ENCODE peak calls at places on chromosomes 16 and 17, in four cellular contexts. N, K, E and I are unnamed samples. For H3K4me1, the result is how much of the 10 kb centered on the place peaks cover.

GRCh38 chr17:34059423-34060220 is 195.5 kb upstream of the CCL2 start:
- DNase-seq in N (no peak), E (no peak), K (no peak), I (no peak)

GRCh38 chr16:48011466-48011865 is 144.3 kb downstream of the ABCC12 start:
- DNase-seq in K (no peak), E (no peak), N (no peak), I (no peak)

GRCh38 chr17:79796570-79797491 is at the start of gene CBX8:
- DNase-seq in E (peak), K (peak), N (peak), I (peak)

GRCh38 chr16:27700596-27700995 is 150.7 kb downstream of the KATNIP start:
- DNase-seq in E (no peak), N (no peak), K (no peak), I (no peak)

GRCh38 chr17:32833076-32833475 is 43.8 kb downstream of the MYO1D start:
- DNase-seq in E (no peak), K (no peak), N (no peak), I (no peak)

GRCh38 chr17:17994271-17994670 is 21.6 kb downstream of the DRC3 start:
- DNase-seq in K (peak), E (no peak), N (no peak), I (no peak)

GRCh38 chr16:78799429-78799828 is 700.0 kb downstream of the WWOX start:
- DNase-seq in N (no peak), K (no peak), E (no peak), I (no peak)

GRCh38 chr16:11297492-11298142 is 16.5 kb upstream of the PRM1 start:
- DNase-seq in E (peak), N (peak), K (peak), I (peak)

GRCh38 chr16:87834668-87835473 is 34.4 kb downstream of the SLC7A5 start:
- DNase-seq in E (no peak), K (no peak), N (no peak), I (peak)

GRCh38 chr16:79360267-79360666 is 240.3 kb downstream of the MAF start:
- DNase-seq in E (no peak), N (no peak), K (no peak), I (no peak)

GRCh38 chr16:3838600-3839401 is 41.7 kb downstream of the CREBBP start:
- DNase-seq in E (no peak), N (no peak), K (no peak), I (no peak)

GRCh38 chr17:57142925-57143324 is 57.9 kb downstream of the AKAP1 start:
- DNase-seq in E (peak), N (no peak), K (no peak), I (peak)

GRCh38 chr17:49830605-49831004 is 17.3 kb downstream of the TAC4 start:
- DNase-seq in E (no peak), N (no peak), K (no peak), I (no peak)

GRCh38 chr16:89330177-89330856 is 112.8 kb downstream of the ZNF778 start:
- DNase-seq in K (no peak), N (no peak), E (peak), I (no peak)

GRCh38 chr17:67156269-67157199 is 88.5 kb downstream of the HELZ start:
- DNase-seq in E (no peak), K (no peak), N (no peak), I (no peak)

GRCh38 chr17:37702605-37703004 is 42.3 kb downstream of the HNF1B start:
- DNase-seq in K (no peak), E (no peak), N (no peak), I (peak)

GRCh38 chr17:52995127-52995526 is 827.6 kb upstream of the KIF2B start:
- DNase-seq in N (no peak), E (no peak), K (no peak), I (no peak)

GRCh38 chr17:37706446-37706845 is 38.4 kb downstream of the HNF1B start:
- DNase-seq in K (no peak), E (no peak), N (no peak), I (no peak)

GRCh38 chr16:66426112-66427035 is 721 bp upstream of the BEAN1 start:
- DNase-seq in K (no peak), N (no peak), E (no peak), I (no peak)

GRCh38 chr17:75978938-75979704 is at the start of the genes ACOX1 and TEN1:
- DNase-seq in N (peak), K (peak), E (peak), I (peak)
- H3K4me1 ChIP-seq in N (under half), K (half or more), E (under half), I (under half)

GRCh38 chr17:78707016-78707415 is 75.1 kb downstream of the CYTH1 start:
- DNase-seq in N (no peak), E (no peak), K (no peak), I (no peak)
- H3K4me3 ChIP-seq in N (no peak), E (no peak), K (peak), I (no peak)

DNA sequence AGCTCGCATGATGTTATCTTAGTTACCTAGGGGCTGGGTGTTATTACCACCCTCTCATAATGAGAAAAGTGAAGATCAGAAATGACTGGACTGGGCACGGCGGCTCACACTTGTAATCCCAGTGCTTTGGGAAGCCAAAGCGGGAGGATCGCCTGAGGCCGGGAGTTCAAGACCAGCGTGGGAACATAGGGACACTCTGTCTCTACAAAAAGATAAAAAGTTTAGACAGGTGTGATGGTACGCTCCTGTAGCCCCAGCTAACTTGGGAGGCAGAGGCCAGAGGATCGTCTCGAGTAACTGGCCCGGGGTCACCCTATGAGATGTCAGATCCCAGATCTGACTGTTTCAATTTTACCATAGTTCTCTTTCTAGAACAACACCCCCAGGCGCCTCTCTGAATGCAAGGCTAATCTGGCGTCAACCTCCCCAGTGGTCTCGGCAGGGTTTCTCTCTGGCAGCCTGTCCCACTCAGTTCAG is 1.9 kb upstream of the CCDC102A start:
- DNase-seq in N (no peak), E (no peak), K (no peak), I (no peak)
- H3K4me1 ChIP-seq in N (under half), E (under half), K (half or more), I (under half)

GRCh38 chr17:68953340-68953997 is 1.7 kb downstream of the ABCA8 start:
- DNase-seq in K (no peak), N (no peak), E (no peak), I (no peak)

GRCh38 chr17:68950725-68951124 is 4.5 kb downstream of the ABCA8 start:
- DNase-seq in E (no peak), K (no peak), N (no peak), I (no peak)

GRCh38 chr17:68954146-68954971 is 833 bp downstream of the ABCA8 start:
- DNase-seq in K (no peak), N (no peak), E (no peak), I (no peak)

GRCh38 chr17:68957944-68958343 is 2.8 kb upstream of the ABCA8 start:
- DNase-seq in N (no peak), E (no peak), K (no peak), I (no peak)

DNA sequence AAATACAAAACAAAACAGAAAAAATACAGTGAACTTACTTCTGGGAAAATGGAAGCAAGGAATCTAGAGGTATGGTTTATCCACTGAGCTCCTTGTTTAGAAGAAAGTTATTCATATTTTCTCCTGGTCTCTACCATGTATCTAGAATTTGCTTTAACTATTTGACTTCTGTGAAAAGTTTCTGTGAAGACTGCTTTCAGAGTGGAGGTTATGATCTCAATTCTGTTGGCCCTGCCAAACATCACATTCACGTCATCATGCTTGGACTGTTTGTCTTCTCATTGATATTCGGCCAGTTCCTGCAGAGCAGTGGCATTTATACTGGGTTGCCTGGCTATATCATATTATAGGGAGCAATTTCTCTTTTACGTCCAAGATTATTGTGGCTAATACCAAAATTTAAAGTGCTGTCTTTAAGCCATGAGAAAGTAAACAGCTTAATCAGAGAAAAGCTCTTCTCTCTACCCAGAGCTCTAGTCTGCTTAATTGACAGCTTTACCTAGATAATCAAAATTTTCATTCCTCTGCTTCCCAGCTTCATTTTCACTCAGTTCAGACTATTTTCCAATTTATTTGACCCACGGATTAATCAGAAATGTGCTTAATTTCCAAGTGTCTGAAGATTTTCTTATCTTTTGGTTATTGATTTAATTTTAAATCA is at the start of gene ABCA8:
- DNase-seq in K (no peak), N (peak), E (no peak), I (no peak)
- H3K4me3 ChIP-seq in K (no peak), N (peak), E (peak), I (no peak)

GRCh38 chr17:81063488-81064093 is 28.6 kb downstream of the BAIAP2 start:
- DNase-seq in N (no peak), K (no peak), E (no peak), I (no peak)
- H3K4me1 ChIP-seq in N (under half), K (under half), E (under half), I (under half)